ENCODE peak calls at places on chromosomes 16 and 17, in six cellular contexts. G is sigmoid colon, Y is SK-N-SH, V is GM12878, B is esophagus muscularis mucosa, H is H1. E is an unnamed sample.

GRCh38 chr17:35913611-35914010 is 17.0 kb downstream of the RDM1 start:
- DNase-seq in V (no peak), G (no peak), B (no peak), H (no peak), Y (no peak), E (no peak)

GRCh38 chr17:253091-253846 is 71.8 kb upstream of the DOC2B start:
- DNase-seq in V (no peak), G (peak), Y (no peak), H (no peak), B (no peak), E (peak)

GRCh38 chr16:30005341-30006094 is 5.3 kb downstream of the DOC2A start:
- DNase-seq in G (no peak), H (no peak), B (no peak), V (no peak), Y (peak), E (peak)

GRCh38 chr17:64732336-64733006 is 70.4 kb upstream of the SMURF2 start:
- DNase-seq in B (no peak), H (no peak), Y (peak), V (no peak), G (no peak), E (no peak)

GRCh38 chr17:39212200-39212810 is 12.2 kb downstream of the RPL19 start:
- DNase-seq in G (no peak), B (no peak), H (no peak), V (no peak), Y (no peak), E (no peak)

GRCh38 chr17:39178516-39178915 is 12.6 kb upstream of the ARL5C start:
- DNase-seq in B (no peak), V (no peak), Y (no peak), H (no peak), G (no peak), E (peak)

GRCh38 chr17:45946841-45947256 is 52.2 kb upstream of the STH start:
- DNase-seq in V (no peak), H (no peak), B (no peak), G (no peak), Y (no peak), E (no peak)

GRCh38 chr17:82696916-82697807 is 1.3 kb downstream of the RAB40B start:
- DNase-seq in B (no peak), G (no peak), Y (peak), V (no peak), H (no peak), E (no peak)

GRCh38 chr17:48004973-48005372 is 32.6 kb downstream of the COPZ2 start:
- DNase-seq in H (no peak), V (no peak), G (no peak), B (no peak), Y (no peak), E (no peak)

GRCh38 chr17:40343126-40344119 is 21.1 kb downstream of the GJD3 start:
- DNase-seq in G (no peak), B (no peak), Y (no peak), H (no peak), V (no peak), E (peak)

GRCh38 chr16:86383488-86384262 is 126.7 kb upstream of the FOXF1 start:
- DNase-seq in H (no peak), B (no peak), V (no peak), Y (no peak), G (peak), E (no peak)

GRCh38 chr17:37179893-37180292 is 195.9 kb upstream of the C17orf78 start:
- DNase-seq in H (no peak), Y (no peak), G (no peak), V (no peak), B (no peak), E (no peak)

GRCh38 chr16:56477096-56477878 is 25.9 kb downstream of the OGFOD1 start:
- DNase-seq in B (no peak), Y (no peak), H (no peak), V (no peak), G (no peak), E (no peak)

GRCh38 chr17:33202011-33202410 is 91.1 kb downstream of the ASIC2 start:
- DNase-seq in Y (no peak), V (no peak), G (no peak), H (no peak), B (no peak), E (no peak)

GRCh38 chr16:89140401-89140800 is 31.1 kb upstream of the CDH15 start:
- DNase-seq in B (no peak), Y (no peak), H (no peak), G (no peak), V (no peak), E (no peak)

GRCh38 chr17:44007346-44008204 is 3.2 kb downstream of the NAGS start:
- DNase-seq in Y (peak), G (peak), B (no peak), V (no peak), H (no peak), E (peak)

GRCh38 chr16:5916711-5917191 is 819.2 kb upstream of the EEF2KMT start:
- DNase-seq in H (no peak), B (no peak), Y (no peak), G (no peak), V (no peak), E (peak)

GRCh38 chr17:48024149-48025039 is 13.2 kb downstream of the COPZ2 start:
- DNase-seq in B (no peak), H (no peak), G (peak), Y (no peak), V (no peak), E (peak)

GRCh38 chr17:31792007-31792585 is 66.9 kb downstream of the COPRS start:
- DNase-seq in H (no peak), Y (no peak), B (no peak), G (no peak), V (no peak), E (no peak)

GRCh38 chr17:43745541-43745940 is 13.1 kb downstream of the SOST start:
- DNase-seq in G (no peak), V (no peak), H (no peak), Y (no peak), B (no peak), E (no peak)

GRCh38 chr16:84507011-84507982 is 2.8 kb upstream of the MEAK7 start:
- DNase-seq in H (no peak), B (no peak), Y (no peak), V (peak), G (no peak), E (peak)

DNA sequence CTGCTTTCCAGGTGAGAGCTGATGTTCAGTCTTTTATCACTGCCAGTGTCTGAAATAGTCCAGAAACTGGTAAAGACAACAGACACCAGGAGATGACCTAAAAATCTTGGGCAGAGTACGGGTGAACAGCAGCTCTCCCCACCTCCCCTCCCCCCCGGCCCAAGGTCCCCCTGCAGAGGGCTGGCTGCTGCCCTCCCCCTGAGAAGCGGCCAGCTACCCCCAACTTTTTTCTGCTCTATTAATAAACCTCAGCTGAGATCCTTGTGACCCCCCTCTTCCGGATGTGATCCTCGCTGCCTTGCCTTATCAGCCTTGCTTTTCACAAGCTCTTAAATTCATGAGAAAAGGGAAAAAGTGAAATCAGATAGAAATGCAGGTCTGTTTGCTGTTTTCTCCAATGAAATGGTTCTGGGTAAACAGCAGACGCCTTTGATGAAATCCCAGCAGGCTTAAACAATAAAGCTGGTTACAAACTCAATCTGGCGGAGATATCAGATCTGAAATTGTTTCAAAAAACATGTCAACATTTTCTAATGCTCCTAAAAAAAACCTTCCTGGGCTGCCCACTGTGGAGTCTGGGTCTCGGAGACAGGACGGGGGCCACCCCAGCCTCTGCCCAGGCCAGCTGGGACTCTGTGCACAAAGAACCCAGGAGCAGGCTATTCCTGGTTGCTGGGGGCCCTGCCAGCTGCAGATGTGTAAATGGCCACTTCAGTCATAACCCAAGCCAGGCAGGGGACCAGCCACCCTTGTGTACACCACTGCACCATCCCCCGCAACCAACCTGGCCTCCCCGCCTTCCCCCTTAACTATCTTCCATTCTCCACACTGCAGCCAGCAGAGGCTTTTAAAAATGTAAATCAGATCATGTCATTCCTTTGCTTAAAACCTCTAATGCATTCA is 28.6 kb downstream of the RTN4RL1 start:
- DNase-seq in V (no peak), H (no peak), B (no peak), G (no peak), Y (peak), E (no peak)
- TF ChIP-seq EP300 in V (no peak), H (no peak), B (no peak), G (no peak), Y (no peak), E (no peak)

GRCh38 chr16:47565454-47565853 is 104.3 kb downstream of the PHKB start:
- DNase-seq in G (peak), B (peak), Y (no peak), V (no peak), H (no peak), E (peak)
- TF ChIP-seq POLR2AphosphoS5 in G (no peak), B (peak), Y (no peak), V (no peak), H (no peak), E (no peak)

GRCh38 chr17:55249861-55250260 is 14.9 kb upstream of the HLF start:
- DNase-seq in Y (no peak), V (no peak), B (no peak), G (no peak), H (no peak), E (no peak)

GRCh38 chr17:55245986-55246385 is 18.8 kb upstream of the HLF start:
- DNase-seq in H (no peak), G (no peak), V (no peak), Y (no peak), B (no peak), E (no peak)

GRCh38 chr17:55248077-55248476 is 16.7 kb upstream of the HLF start:
- DNase-seq in B (no peak), G (no peak), V (no peak), H (no peak), Y (no peak), E (no peak)

GRCh38 chr17:55242481-55242880 is 22.3 kb upstream of the HLF start:
- DNase-seq in Y (no peak), H (no peak), V (no peak), G (no peak), B (no peak), E (no peak)

DNA sequence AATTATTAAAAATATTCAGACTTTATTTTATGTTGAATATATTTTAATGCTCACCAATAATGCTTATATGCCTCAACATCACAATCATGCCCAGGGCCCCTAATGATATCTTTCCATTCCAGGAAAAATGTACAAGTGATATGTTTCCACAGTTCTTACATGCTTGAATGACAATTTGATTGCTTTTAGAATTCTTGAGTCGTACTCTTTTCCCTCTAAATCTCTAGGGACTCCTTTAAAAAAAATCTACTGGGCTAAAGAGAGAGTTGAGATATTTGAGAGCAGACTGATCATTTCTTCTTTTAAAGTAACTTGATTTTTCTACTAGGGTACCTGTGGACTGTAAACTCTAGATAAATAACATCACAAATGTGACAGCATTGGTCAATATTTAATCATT is 18.2 kb upstream of the HLF start:
- DNase-seq in H (no peak), B (no peak), Y (no peak), G (no peak), V (no peak), E (no peak)
- TF ChIP-seq EP300 in H (no peak), B (no peak), Y (no peak), G (no peak), V (no peak), E (no peak)

GRCh38 chr16:72922714-72923113 is 125.2 kb downstream of the ZFHX3 start:
- DNase-seq in H (no peak), G (peak), Y (peak), V (no peak), B (no peak), E (no peak)
- TF ChIP-seq POLR2AphosphoS5 in H (no peak), G (no peak), Y (no peak), V (no peak), B (no peak), E (no peak)

GRCh38 chr17:63579633-63580032 is 21.1 kb upstream of the TACO1 start:
- DNase-seq in Y (no peak), V (no peak), H (no peak), B (no peak), G (no peak), E (no peak)
- TF ChIP-seq EP300 in Y (no peak), V (no peak), H (no peak), B (no peak), G (no peak), E (no peak)

GRCh38 chr16:69404275-69404805 is 18.5 kb upstream of the TERF2 start:
- DNase-seq in V (no peak), Y (no peak), B (no peak), G (no peak), H (no peak), E (peak)
- TF ChIP-seq POLR2AphosphoS5 in V (no peak), Y (no peak), B (no peak), G (no peak), H (no peak), E (peak)

GRCh38 chr17:17603178-17603894 is 11.8 kb upstream of the PEMT start:
- DNase-seq in G (no peak), V (no peak), H (no peak), Y (no peak), B (no peak), E (no peak)
- TF ChIP-seq EP300 in G (no peak), V (no peak), H (no peak), Y (no peak), B (no peak), E (no peak)

GRCh38 chr17:77489239-77489897 is 348.6 kb downstream of the SEC14L1 start:
- DNase-seq in V (no peak), B (no peak), Y (no peak), H (no peak), G (no peak), E (no peak)

GRCh38 chr17:77490361-77491183 is 349.8 kb downstream of the SEC14L1 start:
- DNase-seq in V (no peak), G (peak), H (no peak), Y (no peak), B (no peak), E (no peak)

GRCh38 chr17:77488531-77489238 is 347.9 kb downstream of the SEC14L1 start:
- DNase-seq in V (no peak), H (no peak), B (no peak), Y (no peak), G (peak), E (no peak)

GRCh38 chr17:77487677-77488530 is 347.1 kb downstream of the SEC14L1 start:
- DNase-seq in G (peak), V (no peak), Y (no peak), B (no peak), H (no peak), E (no peak)

GRCh38 chr17:77489898-77490265 is 349.1 kb downstream of the SEC14L1 start:
- DNase-seq in H (no peak), Y (no peak), B (peak), V (no peak), G (peak), E (peak)
- TF ChIP-seq POLR2AphosphoS5 in H (no peak), Y (no peak), B (peak), V (no peak), G (peak), E (peak)